ENCODE peak calls at places on chromosome 22, in seven cellular contexts. K, D, L, M, S, O and A are unnamed samples.

GRCh38 chr22:22593964-22594656 is 35.0 kb upstream of the PRAME start:
- DNase-seq in M (peak; percentile 43), K (peak; percentile 52), O (peak; percentile 28), D (no peak), L (peak; percentile 37), S (peak; percentile 51), A (peak; percentile 76)

GRCh38 chr22:44686873-44687600 is 15.0 kb upstream of the PRR5 start:
- DNase-seq in K (peak; percentile 34), S (peak; percentile 96), M (no peak), O (no peak), L (no peak), D (no peak), A (no peak)

GRCh38 chr22:40220316-40221054 is 42.8 kb downstream of the TNRC6B start:
- DNase-seq in L (no peak), O (no peak), S (peak; percentile 33), K (no peak), M (peak; percentile 22), D (no peak), A (no peak)

GRCh38 chr22:30206964-30207363 is 39.6 kb downstream of the LIF start:
- DNase-seq in K (peak; percentile 93), L (peak; percentile 83), M (peak; percentile 94), S (peak; percentile 92), O (no peak), D (no peak), A (peak; percentile 98)

GRCh38 chr22:31538815-31539214 is 42.5 kb downstream of the SFI1 start:
- DNase-seq in O (no peak), M (no peak), L (no peak), K (no peak), D (no peak), S (no peak), A (no peak)

GRCh38 chr22:39316440-39317083 is 2.9 kb downstream of the RPL3 start:
- DNase-seq in D (peak; percentile 62), M (peak; percentile 94), L (peak; percentile 67), S (peak; percentile 96), O (peak; percentile 85), K (peak; percentile 83), A (peak; percentile 95)

GRCh38 chr22:29138556-29138955 is 65.7 kb downstream of the KREMEN1 start:
- DNase-seq in S (no peak), D (no peak), O (no peak), M (no peak), K (no peak), L (no peak), A (no peak)

GRCh38 chr22:44906999-44907644 is 102.7 kb downstream of the PHF21B start:
- DNase-seq in O (no peak), D (no peak), S (no peak), M (no peak), L (no peak), K (no peak), A (no peak)

GRCh38 chr22:44516841-44517240 is 18.8 kb upstream of the RTL6 start:
- DNase-seq in O (no peak), S (no peak), L (no peak), M (no peak), D (no peak), K (no peak), A (no peak)

GRCh38 chr22:27132896-27133500 is 475.6 kb downstream of the MIAT start:
- DNase-seq in D (no peak), O (no peak), M (no peak), K (no peak), L (no peak), S (no peak), A (no peak)

GRCh38 chr22:27318516-27318915 is 483.0 kb downstream of the MN1 start:
- DNase-seq in L (no peak), D (no peak), S (peak; percentile 69), M (peak; percentile 48), O (no peak), K (peak; percentile 69), A (peak; percentile 20)

GRCh38 chr22:44890416-44891292 is 119.2 kb downstream of the PHF21B start:
- DNase-seq in M (no peak), O (no peak), D (no peak), L (no peak), K (no peak), S (no peak), A (no peak)

GRCh38 chr22:21714059-21714770 is 21.4 kb downstream of the YPEL1 start:
- DNase-seq in M (no peak), O (no peak), S (no peak), L (no peak), D (no peak), K (no peak), A (no peak)

GRCh38 chr22:48483764-48484528 is 1343.7 kb downstream of the BRD1 start:
- DNase-seq in S (no peak), D (no peak), K (no peak), O (no peak), M (no peak), L (no peak), A (no peak)

GRCh38 chr22:30870451-30871345 is 97.9 kb downstream of the MORC2 start:
- DNase-seq in K (no peak), M (no peak), D (no peak), L (no peak), O (no peak), S (no peak), A (no peak)

GRCh38 chr22:35488513-35488912 is 52.1 kb upstream of the RASD2 start:
- DNase-seq in O (no peak), D (no peak), L (no peak), S (no peak), M (no peak), K (no peak), A (no peak)

GRCh38 chr22:19705181-19705934 is 8.9 kb upstream of the SEPTIN5 start:
- DNase-seq in O (no peak), M (no peak), L (no peak), D (no peak), S (no peak), K (no peak), A (no peak)

GRCh38 chr22:40567106-40567505 is 69.4 kb downstream of the MRTFA start:
- DNase-seq in D (no peak), M (peak; percentile 51), L (no peak), O (no peak), K (no peak), S (no peak), A (no peak)

GRCh38 chr22:47196493-47196849 is 434.0 kb downstream of the TBC1D22A start:
- DNase-seq in K (no peak), L (no peak), S (no peak), M (no peak), D (no peak), O (no peak), A (no peak)

GRCh38 chr22:28819253-28820096 is 19.1 kb upstream of the XBP1 start:
- DNase-seq in O (no peak), S (no peak), L (no peak), M (no peak), D (no peak), K (no peak), A (no peak)

GRCh38 chr22:25909988-25910387 is 168.0 kb downstream of the MYO18B start:
- DNase-seq in L (no peak), K (no peak), M (no peak), S (no peak), O (no peak), D (no peak), A (no peak)

GRCh38 chr22:46076651-46077339 is 73.5 kb upstream of the PPARA start:
- DNase-seq in O (peak; percentile 54), M (no peak), L (no peak), K (peak; percentile 55), S (peak; percentile 87), D (no peak), A (peak; percentile 73)

GRCh38 chr22:23773247-23774113 is 831 bp downstream of the MMP11 start:
- DNase-seq in M (no peak), D (no peak), K (no peak), O (no peak), L (no peak), S (no peak), A (no peak)

GRCh38 chr22:27129266-27129665 is 471.9 kb downstream of the MIAT start:
- DNase-seq in D (no peak), M (no peak), O (no peak), S (peak; percentile 84), K (peak; percentile 54), L (no peak), A (peak; percentile 69)